ENCODE peak calls at places on chromosomes 7 and 10, in five cellular contexts. B, G, M, P and S are unnamed samples.

GRCh38 chr10:4041531-4042096 is 256.6 kb upstream of the KLF6 start:
- DNase-seq in B (no peak), G (no peak), M (no peak), P (no peak), S (no peak)

GRCh38 chr7:44791278-44792219 is 4.9 kb upstream of the PPIA start:
- DNase-seq in B (no peak), G (peak; percentile 73), M (no peak), P (no peak), S (no peak)

GRCh38 chr10:69360485-69361302 is 56.0 kb downstream of the TACR2 start:
- DNase-seq in B (peak; percentile 84), G (peak; percentile 93), M (no peak), P (no peak), S (no peak)

GRCh38 chr7:152462995-152463713 is 27.4 kb upstream of the KMT2C start:
- DNase-seq in B (peak; percentile 47), G (peak; percentile 55), M (no peak), P (no peak), S (no peak)

GRCh38 chr7:91201731-91202130 is 62.5 kb upstream of the FZD1 start:
- DNase-seq in B (no peak), G (no peak), M (no peak), P (no peak), S (no peak)

GRCh38 chr10:91977501-91977900 is 53.9 kb downstream of the BTAF1 start:
- DNase-seq in B (no peak), G (no peak), M (no peak), P (no peak), S (no peak)

GRCh38 chr7:114973147-114973546 is 51.3 kb downstream of the MDFIC start:
- DNase-seq in B (no peak), G (peak; percentile 39), M (no peak), P (no peak), S (no peak)

GRCh38 chr10:18713077-18713476 is 53.8 kb downstream of the ARL5B start:
- DNase-seq in B (peak; percentile 52), G (peak; percentile 92), M (no peak), P (no peak), S (no peak)

GRCh38 chr10:33421789-33422188 is 87.3 kb upstream of the NRP1 start:
- DNase-seq in B (peak; percentile 35), G (peak; percentile 93), M (no peak), P (no peak), S (no peak)

GRCh38 chr7:27167916-27168264 is 2.6 kb upstream of the HOXA9 start:
- DNase-seq in B (no peak), G (no peak), M (no peak), P (no peak), S (no peak)

GRCh38 chr7:44617225-44617885 is 10.9 kb downstream of the OGDH start:
- DNase-seq in B (no peak), G (peak; percentile 82), M (no peak), P (no peak), S (peak; percentile 39)

GRCh38 chr7:132097550-132098134 is 478.6 kb downstream of the PLXNA4 start:
- DNase-seq in B (no peak), G (no peak), M (no peak), P (no peak), S (no peak)

GRCh38 chr7:1076184-1077072 is 11.5 kb upstream of the GPER1 start:
- DNase-seq in B (no peak), G (no peak), M (no peak), P (no peak), S (no peak)

GRCh38 chr10:94192974-94193373 is 169.8 kb downstream of the NOC3L start:
- DNase-seq in B (no peak), G (no peak), M (no peak), P (no peak), S (no peak)

GRCh38 chr7:28808786-28809533 is 149.2 kb downstream of the TRIL start:
- DNase-seq in B (no peak), G (peak; percentile 69), M (no peak), P (no peak), S (no peak)

GRCh38 chr10:24428410-24428782 is 219.5 kb downstream of the KIAA1217 start:
- DNase-seq in B (no peak), G (peak; percentile 70), M (no peak), P (no peak), S (no peak)

GRCh38 chr7:17367502-17367901 is 69.0 kb downstream of the AHR start:
- DNase-seq in B (no peak), G (peak; percentile 43), M (no peak), P (no peak), S (no peak)

GRCh38 chr7:127888411-127888810 is 142.8 kb downstream of the LRRC4 start:
- DNase-seq in B (no peak), G (no peak), M (no peak), P (no peak), S (no peak)

GRCh38 chr7:101547022-101547915 is 81.8 kb downstream of the MYL10 start:
- DNase-seq in B (no peak), G (no peak), M (no peak), P (no peak), S (no peak)

GRCh38 chr7:69067397-69067796 is 530.9 kb upstream of the AUTS2 start:
- DNase-seq in B (no peak), G (no peak), M (no peak), P (no peak), S (no peak)

GRCh38 chr7:83791737-83792136 is 142.8 kb upstream of the SEMA3E start:
- DNase-seq in B (no peak), G (no peak), M (no peak), P (no peak), S (no peak)

GRCh38 chr7:125112741-125113309 is 183.2 kb upstream of the POT1 start:
- DNase-seq in B (no peak), G (peak; percentile 2), M (no peak), P (no peak), S (no peak)

GRCh38 chr7:78634073-78634472 is 819.4 kb downstream of the MAGI2 start:
- DNase-seq in B (no peak), G (no peak), M (no peak), P (no peak), S (no peak)

GRCh38 chr7:1567082-1567771 is 2.6 kb downstream of the PSMG3 start:
- DNase-seq in B (peak; percentile 85), G (peak; percentile 79), M (no peak), P (no peak), S (no peak)

GRCh38 chr7:43006008-43006407 is 73.8 kb downstream of the MRPL32 start:
- DNase-seq in B (no peak), G (no peak), M (no peak), P (no peak), S (no peak)

GRCh38 chr10:132829403-132829802 is 43.5 kb upstream of the NKX6-2 start:
- DNase-seq in B (no peak), G (no peak), M (no peak), P (no peak), S (no peak)

GRCh38 chr7:118153551-118154177 is 30.3 kb upstream of the LSM8 start:
- DNase-seq in B (peak; percentile 15), G (peak; percentile 33), M (peak; percentile 7), P (no peak), S (peak; percentile 14)

GRCh38 chr7:37109853-37110252 is 338.8 kb downstream of the ELMO1 start:
- DNase-seq in B (no peak), G (no peak), M (no peak), P (no peak), S (no peak)

GRCh38 chr10:65194131-65194530 is 1672.9 kb downstream of the REEP3 start:
- DNase-seq in B (no peak), G (no peak), M (no peak), P (no peak), S (no peak)

GRCh38 chr7:13198741-13199140 is 511.3 kb downstream of the ARL4A start:
- DNase-seq in B (no peak), G (peak; percentile 31), M (no peak), P (no peak), S (no peak)

GRCh38 chr10:102504179-102504975 is 605 bp downstream of the SUFU start:
- DNase-seq in B (peak; percentile 43), G (peak; percentile 45), M (peak; percentile 38), P (no peak), S (no peak)

GRCh38 chr10:92656266-92656961 is 33.3 kb upstream of the HHEX start:
- DNase-seq in B (no peak), G (no peak), M (no peak), P (no peak), S (no peak)

GRCh38 chr10:83218205-83218604 is 921.1 kb upstream of the GHITM start:
- DNase-seq in B (no peak), G (no peak), M (no peak), P (no peak), S (no peak)

GRCh38 chr10:62491597-62491996 is 117.4 kb downstream of the ZNF365 start:
- DNase-seq in B (no peak), G (no peak), M (no peak), P (no peak), S (no peak)